ENCODE peak calls at places on chromosomes 3 and 15, in six cellular contexts. P is Panc1, H is SK-N-SH, L is GM12878, I is HCT116, B is HepG2. S is an unnamed sample.

GRCh38 chr3:150737874-150738679 is 24.9 kb downstream of the SIAH2 start:
- DNase-seq in P (no peak), H (no peak), L (peak; percentile 57), I (peak; percentile 42), B (peak; percentile 96), S (peak; percentile 45)

GRCh38 chr3:183013857-183014256 is 33.5 kb upstream of the DCUN1D1 start:
- DNase-seq in P (no peak), H (no peak), L (no peak), I (no peak), B (no peak), S (peak; percentile 24)

GRCh38 chr3:107679911-107680310 is 157.1 kb downstream of the BBX start:
- DNase-seq in P (no peak), H (no peak), L (no peak), I (no peak), B (no peak), S (no peak)

GRCh38 chr3:155771126-155771525 is 26.3 kb upstream of the PLCH1 start:
- DNase-seq in P (no peak), H (no peak), L (no peak), I (no peak), B (no peak), S (no peak)

GRCh38 chr15:31361764-31362120 is 35.1 kb downstream of the KLF13 start:
- DNase-seq in P (no peak), H (peak; percentile 55), L (no peak), I (no peak), B (no peak), S (no peak)

GRCh38 chr3:183266454-183266853 is 13.4 kb downstream of the B3GNT5 start:
- DNase-seq in P (no peak), H (no peak), L (no peak), I (no peak), B (no peak), S (no peak)

GRCh38 chr3:25831578-25831977 is 41.7 kb downstream of the OXSM start:
- DNase-seq in P (no peak), H (peak; percentile 14), L (no peak), I (peak; percentile 31), B (no peak), S (peak; percentile 66)

GRCh38 chr3:188900421-188900941 is 271.3 kb upstream of the TPRG1 start:
- DNase-seq in P (peak; percentile 77), H (no peak), L (no peak), I (peak; percentile 69), B (no peak), S (no peak)

GRCh38 chr3:128484404-128485282 is 8.4 kb downstream of the GATA2 start:
- DNase-seq in P (no peak), H (peak; percentile 59), L (no peak), I (no peak), B (no peak), S (no peak)

GRCh38 chr3:84108442-84108971 is 850.3 kb upstream of the CADM2 start:
- DNase-seq in P (peak; percentile 47), H (no peak), L (no peak), I (no peak), B (peak; percentile 30), S (no peak)

GRCh38 chr3:84110787-84111186 is 848.0 kb upstream of the CADM2 start:
- DNase-seq in P (no peak), H (no peak), L (no peak), I (no peak), B (no peak), S (no peak)

DNA sequence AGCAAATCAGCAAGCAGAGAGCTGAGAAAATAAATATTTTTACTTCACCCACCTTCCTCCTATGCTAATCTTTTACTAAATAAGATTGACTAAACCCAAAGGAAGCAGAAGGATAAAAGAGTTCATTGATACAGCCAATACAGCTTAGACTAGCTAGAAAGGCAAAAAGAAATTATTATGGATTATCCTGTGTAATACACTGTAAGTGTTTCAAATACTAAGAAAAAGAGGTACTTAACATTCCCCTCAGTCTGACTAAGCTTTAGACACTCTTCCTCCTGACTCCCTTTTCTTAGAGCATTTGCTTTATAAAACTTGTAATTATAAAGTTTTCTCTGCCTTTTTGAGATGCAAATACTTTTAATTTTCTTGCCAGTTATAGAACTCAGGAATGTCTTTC is 848.9 kb upstream of the CADM2 start:
- DNase-seq in P (no peak), H (no peak), L (no peak), I (no peak), B (no peak), S (no peak)
- TF ChIP-seq REST in P (no peak), H (no peak), L (no peak), I (no peak), B (no peak), S (no peak)

GRCh38 chr15:69149803-69150202 is 10.6 kb upstream of the GLCE start:
- DNase-seq in P (no peak), H (no peak), L (no peak), I (no peak), B (peak; percentile 55), S (no peak)
- H3K27me3 ChIP-seq in P (peaks cover 40% of the 10 kb centered on the region), H (no peaks in the 10 kb centered on the region), L (peaks cover 8% of the 10 kb centered on the region), I (peaks cover 40% of the 10 kb centered on the region), B (no peaks in the 10 kb centered on the region), S (peaks cover 6% of the 10 kb centered on the region)

DNA sequence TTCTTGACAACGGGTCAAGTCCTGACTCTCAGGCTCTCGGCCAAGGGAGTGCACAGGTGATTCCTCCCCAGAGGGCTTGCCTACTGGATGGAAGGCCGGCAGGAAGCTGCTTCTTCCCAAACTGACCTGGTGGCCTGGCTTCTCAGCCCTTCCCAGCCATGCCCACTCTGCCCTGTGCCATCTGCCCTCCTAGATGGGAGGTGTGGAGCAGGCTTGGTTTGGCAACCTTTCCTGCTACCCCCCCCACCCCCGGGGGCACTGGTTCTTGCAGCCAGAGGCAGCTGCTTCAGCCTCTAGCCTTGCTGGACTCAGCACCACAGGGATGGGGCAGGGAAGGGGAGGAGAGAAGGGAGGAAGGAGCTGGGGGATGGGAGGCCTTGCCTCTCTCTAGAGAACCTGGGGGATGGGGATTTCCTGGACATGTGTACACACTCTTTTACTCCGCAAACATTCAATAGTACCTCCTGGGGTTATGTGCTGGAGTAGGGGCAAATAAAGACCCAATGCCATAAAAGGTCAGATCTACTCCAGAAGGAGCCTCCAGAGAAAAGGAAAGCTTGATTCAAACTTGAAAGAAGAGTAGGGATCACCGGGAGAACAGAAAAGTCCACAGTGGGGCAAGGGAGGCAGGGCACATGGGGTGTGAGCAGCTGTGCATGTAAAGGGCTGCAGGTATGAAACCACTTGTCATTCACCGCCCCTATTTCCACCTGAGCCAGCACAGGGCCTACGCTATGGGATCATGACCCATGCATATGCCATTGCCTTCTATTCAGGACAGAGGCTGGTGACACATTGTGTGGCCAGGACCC is 4.2 kb upstream of the DAPK2 start:
- DNase-seq in P (no peak), H (peak; percentile 32), L (no peak), I (no peak), B (peak; percentile 46), S (no peak)
- TF ChIP-seq REST in P (no peak), H (no peak), L (no peak), I (no peak), B (no peak), S (no peak)

DNA sequence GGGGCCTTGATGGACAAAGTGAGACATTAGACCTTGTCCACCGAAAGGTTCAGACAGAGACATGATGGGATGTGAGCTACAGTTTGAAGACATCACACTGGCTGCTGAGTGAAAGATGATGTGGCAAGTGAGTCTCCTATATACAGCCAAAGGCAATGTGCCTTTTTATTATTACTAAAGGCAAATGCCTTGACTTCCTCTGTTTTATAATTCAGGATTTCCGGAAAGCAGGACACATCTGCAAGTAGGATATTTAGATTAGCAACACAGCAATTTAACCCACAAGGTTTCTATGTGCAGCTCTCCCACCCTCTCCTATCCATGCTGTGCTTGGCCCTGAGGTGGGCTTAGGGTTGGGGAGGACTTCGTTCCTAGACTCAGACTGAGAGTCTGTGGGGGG is 20.7 kb downstream of the SPATA12 start:
- DNase-seq in P (no peak), H (no peak), L (no peak), I (no peak), B (no peak), S (no peak)
- H3K27me3 ChIP-seq in P (no peaks in the 10 kb centered on the region), H (no peaks in the 10 kb centered on the region), L (peaks cover 16% of the 10 kb centered on the region), I (no peaks in the 10 kb centered on the region), B (peaks cover 8% of the 10 kb centered on the region), S (peaks cover 22% of the 10 kb centered on the region)

GRCh38 chr15:90970274-90970673 is 15.6 kb downstream of the RCCD1 start:
- DNase-seq in P (no peak), H (no peak), L (no peak), I (no peak), B (no peak), S (no peak)
- TF ChIP-seq REST in P (no peak), H (no peak), L (no peak), I (no peak), B (no peak), S (no peak)

DNA sequence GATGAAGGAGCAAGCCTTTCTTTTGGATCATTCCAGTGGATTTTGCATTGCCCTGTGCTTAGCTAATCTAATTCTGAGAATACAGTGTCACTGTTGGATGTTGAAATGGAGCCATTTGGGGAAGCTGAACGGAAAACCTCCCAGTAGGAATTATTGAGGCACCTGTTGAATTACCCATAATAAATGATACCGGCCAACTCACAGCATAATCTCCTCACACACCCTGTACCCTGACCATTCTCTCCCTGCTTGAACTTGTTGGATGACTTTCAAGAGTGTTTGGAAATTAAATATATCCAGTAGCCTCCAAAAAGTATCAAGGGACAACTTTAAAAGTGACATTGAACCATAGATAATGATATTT is 171.4 kb upstream of the HES1 start:
- DNase-seq in P (no peak), H (no peak), L (no peak), I (no peak), B (no peak), S (no peak)
- H3K27me3 ChIP-seq in P (no peaks in the 10 kb centered on the region), H (peaks cover 11% of the 10 kb centered on the region), L (no peaks in the 10 kb centered on the region), I (no peaks in the 10 kb centered on the region), B (peaks cover 20% of the 10 kb centered on the region), S (no peaks in the 10 kb centered on the region)

DNA sequence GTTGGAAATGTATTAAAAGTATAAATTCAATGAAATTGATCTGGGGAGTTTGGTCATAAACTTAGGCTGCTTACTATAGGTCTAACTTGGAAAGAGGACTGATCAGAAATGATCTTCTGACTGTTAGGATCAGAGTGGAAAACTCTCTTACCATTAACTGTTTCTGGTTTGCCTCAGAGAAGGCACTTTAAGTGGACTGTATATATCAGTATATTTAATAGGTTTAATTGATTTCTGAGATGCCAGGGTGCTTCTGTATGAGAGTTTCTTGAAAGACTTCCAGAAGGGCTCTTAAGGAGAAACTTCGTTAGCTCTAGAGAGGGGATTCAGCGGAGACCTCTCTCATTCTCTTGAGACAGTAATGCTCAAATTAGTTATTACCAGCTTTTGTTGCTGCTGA is 36.5 kb downstream of the ECT2 start:
- DNase-seq in P (no peak), H (no peak), L (no peak), I (no peak), B (no peak), S (no peak)
- TF ChIP-seq REST in P (no peak), H (no peak), L (no peak), I (no peak), B (no peak), S (no peak)

GRCh38 chr3:12395349-12396012 is 88.8 kb upstream of the TSEN2 start:
- DNase-seq in P (no peak), H (no peak), L (peak; percentile 53), I (no peak), B (no peak), S (no peak)
- H3K27me3 ChIP-seq in P (no peaks in the 10 kb centered on the region), H (no peaks in the 10 kb centered on the region), L (no peaks in the 10 kb centered on the region), I (no peaks in the 10 kb centered on the region), B (no peaks in the 10 kb centered on the region), S (no peaks in the 10 kb centered on the region)

DNA sequence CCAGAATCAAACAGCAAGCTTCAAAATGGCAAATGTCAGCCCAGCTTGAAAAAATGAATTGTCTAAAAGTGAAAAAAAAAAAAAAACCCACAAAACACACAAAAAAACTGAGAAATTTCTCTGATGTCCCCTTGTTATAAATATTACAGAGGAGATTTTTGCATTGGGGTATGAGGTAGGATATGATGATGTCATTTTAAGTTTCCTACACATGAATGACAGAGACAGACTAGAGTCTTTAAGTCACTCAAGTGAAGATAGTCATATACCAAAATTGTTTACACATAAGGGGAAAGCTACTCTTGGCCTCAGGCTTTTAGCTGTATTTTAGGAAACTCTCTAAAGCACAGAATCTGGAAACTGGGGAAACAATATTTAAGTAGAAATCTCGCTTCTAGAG is 32.9 kb downstream of the TIMP4 start:
- DNase-seq in P (no peak), H (no peak), L (no peak), I (no peak), B (no peak), S (no peak)
- TF ChIP-seq REST in P (no peak), H (no peak), L (no peak), I (no peak), B (no peak), S (no peak)

S was measured in HL-60.